ENCODE peak calls at places on chromosomes 13 and 19, in four cellular contexts. One of them, this sample, is unnamed.
A peak's percentile ranks its signal among the peaks of the same experiment; 100 is the strongest.

GRCh38 chr13:59157181-59157580 is 1006.5 kb downstream of the DIAPH3 start:
- DNase-seq in tibial nerve: no peak
- DNase-seq in tibial artery: no peak
- DNase-seq in CD8-positive, alpha-beta T cell: no peak
- DNase-seq in this sample: no peak

GRCh38 chr19:56822755-56823154 is 17.8 kb downstream of the PEG3 start:
- DNase-seq in tibial nerve: no peak
- DNase-seq in tibial artery: no peak
- DNase-seq in CD8-positive, alpha-beta T cell: no peak
- DNase-seq in this sample: no peak

GRCh38 chr19:56126983-56127780 is 6.1 kb upstream of the ZNF787 start:
- DNase-seq in tibial nerve: no peak
- DNase-seq in tibial artery: no peak
- DNase-seq in CD8-positive, alpha-beta T cell: no peak
- DNase-seq in this sample: no peak

GRCh38 chr19:23762884-23763711 is 4.4 kb upstream of the ZNF681 start:
- DNase-seq in tibial nerve: peak; percentile 27
- DNase-seq in tibial artery: peak; percentile 88
- DNase-seq in CD8-positive, alpha-beta T cell: peak; percentile 86
- DNase-seq in this sample: no peak

GRCh38 chr13:69565334-69565733 is 542.3 kb upstream of the ATXN8OS start:
- DNase-seq in tibial nerve: no peak
- DNase-seq in tibial artery: no peak
- DNase-seq in CD8-positive, alpha-beta T cell: no peak
- DNase-seq in this sample: no peak

GRCh38 chr13:72805663-72806341 is 23.9 kb downstream of the PIBF1 start:
- DNase-seq in tibial nerve: no peak
- DNase-seq in tibial artery: no peak
- DNase-seq in CD8-positive, alpha-beta T cell: no peak
- DNase-seq in this sample: no peak

GRCh38 chr19:15110418-15110815 is 3.2 kb downstream of the SYDE1 start:
- DNase-seq in tibial nerve: no peak
- DNase-seq in tibial artery: no peak
- DNase-seq in CD8-positive, alpha-beta T cell: no peak
- DNase-seq in this sample: no peak

GRCh38 chr13:99984134-99984462 is 2.5 kb downstream of the ZIC2 start:
- DNase-seq in tibial nerve: no peak
- DNase-seq in tibial artery: no peak
- DNase-seq in CD8-positive, alpha-beta T cell: no peak
- DNase-seq in this sample: no peak

GRCh38 chr19:483332-484072 is 12.8 kb upstream of the MADCAM1 start:
- DNase-seq in tibial nerve: no peak
- DNase-seq in tibial artery: no peak
- DNase-seq in CD8-positive, alpha-beta T cell: no peak
- DNase-seq in this sample: no peak

GRCh38 chr13:110593430-110594130 is 21.8 kb upstream of the NAXD start:
- DNase-seq in tibial nerve: no peak
- DNase-seq in tibial artery: no peak
- DNase-seq in CD8-positive, alpha-beta T cell: no peak
- DNase-seq in this sample: no peak

GRCh38 chr19:8451885-8452284 is 7.1 kb downstream of the HNRNPM start:
- DNase-seq in tibial nerve: no peak
- DNase-seq in tibial artery: no peak
- DNase-seq in CD8-positive, alpha-beta T cell: peak; percentile 19
- DNase-seq in this sample: no peak

GRCh38 chr13:80873589-80873988 is 532.7 kb upstream of the SPRY2 start:
- DNase-seq in tibial nerve: no peak
- DNase-seq in tibial artery: no peak
- DNase-seq in CD8-positive, alpha-beta T cell: peak; percentile 17
- DNase-seq in this sample: no peak

GRCh38 chr13:24668955-24669354 is 11.3 kb upstream of the ATP12A start:
- DNase-seq in tibial nerve: no peak
- DNase-seq in tibial artery: no peak
- DNase-seq in CD8-positive, alpha-beta T cell: no peak
- DNase-seq in this sample: no peak

GRCh38 chr13:85347251-85347650 is 452.0 kb downstream of the SLITRK6 start:
- DNase-seq in tibial nerve: no peak
- DNase-seq in tibial artery: no peak
- DNase-seq in CD8-positive, alpha-beta T cell: no peak
- DNase-seq in this sample: no peak

GRCh38 chr13:99265823-99266426 is 7.7 kb upstream of the GPR18 start:
- DNase-seq in tibial nerve: no peak
- DNase-seq in tibial artery: no peak
- DNase-seq in CD8-positive, alpha-beta T cell: no peak
- DNase-seq in this sample: no peak

GRCh38 chr19:16778796-16779411 is 50.3 kb upstream of the SIN3B start:
- DNase-seq in tibial nerve: no peak
- DNase-seq in tibial artery: no peak
- DNase-seq in CD8-positive, alpha-beta T cell: peak; percentile 38
- DNase-seq in this sample: peak; percentile 8

GRCh38 chr13:76812971-76813691 is 73.1 kb downstream of the KCTD12 start:
- DNase-seq in tibial nerve: peak; percentile 48
- DNase-seq in tibial artery: peak; percentile 72
- DNase-seq in CD8-positive, alpha-beta T cell: no peak
- DNase-seq in this sample: no peak

GRCh38 chr13:98810746-98811145 is 58.3 kb upstream of the SLC15A1 start:
- DNase-seq in tibial nerve: no peak
- DNase-seq in tibial artery: no peak
- DNase-seq in CD8-positive, alpha-beta T cell: no peak
- DNase-seq in this sample: no peak

GRCh38 chr19:29393915-29394460 is 131.8 kb upstream of the VSTM2B start:
- DNase-seq in tibial nerve: no peak
- DNase-seq in tibial artery: no peak
- DNase-seq in CD8-positive, alpha-beta T cell: no peak
- DNase-seq in this sample: no peak

GRCh38 chr19:46514589-46515289 is 19.1 kb upstream of the PNMA8B start:
- DNase-seq in tibial nerve: no peak
- DNase-seq in tibial artery: no peak
- DNase-seq in CD8-positive, alpha-beta T cell: no peak
- DNase-seq in this sample: no peak

GRCh38 chr13:46668302-46668720 is 115.3 kb downstream of the LRCH1 start:
- DNase-seq in tibial nerve: no peak
- DNase-seq in tibial artery: no peak
- DNase-seq in CD8-positive, alpha-beta T cell: no peak
- DNase-seq in this sample: peak; percentile 74

GRCh38 chr13:100461309-100462035 is 127.1 kb downstream of the GGACT start:
- DNase-seq in tibial nerve: no peak
- DNase-seq in tibial artery: no peak
- DNase-seq in CD8-positive, alpha-beta T cell: no peak
- DNase-seq in this sample: peak; percentile 10

GRCh38 chr19:43624933-43625332 is 5.5 kb upstream of the ZNF428 start:
- DNase-seq in tibial nerve: no peak
- DNase-seq in tibial artery: no peak
- DNase-seq in CD8-positive, alpha-beta T cell: peak; percentile 82
- DNase-seq in this sample: no peak

GRCh38 chr13:28171266-28171665 is 32.9 kb downstream of the PAN3 start:
- DNase-seq in tibial nerve: no peak
- DNase-seq in tibial artery: no peak
- DNase-seq in CD8-positive, alpha-beta T cell: no peak
- DNase-seq in this sample: no peak

GRCh38 chr19:42066075-42066754 is 3.8 kb downstream of the GRIK5 start:
- DNase-seq in tibial nerve: no peak
- DNase-seq in tibial artery: no peak
- DNase-seq in CD8-positive, alpha-beta T cell: no peak
- DNase-seq in this sample: no peak

GRCh38 chr13:31150315-31150985 is 11.3 kb downstream of the HSPH1 start:
- DNase-seq in tibial nerve: no peak
- DNase-seq in tibial artery: no peak
- DNase-seq in CD8-positive, alpha-beta T cell: no peak
- DNase-seq in this sample: no peak

GRCh38 chr19:18322318-18322758 is 538 bp downstream of the LSM4 start:
- DNase-seq in tibial nerve: no peak
- DNase-seq in tibial artery: no peak
- DNase-seq in CD8-positive, alpha-beta T cell: peak; percentile 52
- DNase-seq in this sample: no peak
- TF ChIP-seq CTCF in tibial nerve: no peak
- TF ChIP-seq CTCF in tibial artery: no peak
- TF ChIP-seq CTCF in CD8-positive, alpha-beta T cell: no peak
- TF ChIP-seq CTCF in this sample: peak; percentile 21

GRCh38 chr13:53338760-53339159 is 310.1 kb downstream of the OLFM4 start:
- DNase-seq in tibial nerve: no peak
- DNase-seq in tibial artery: no peak
- DNase-seq in CD8-positive, alpha-beta T cell: no peak
- DNase-seq in this sample: no peak
- TF ChIP-seq CTCF in tibial nerve: no peak
- TF ChIP-seq CTCF in tibial artery: no peak
- TF ChIP-seq CTCF in CD8-positive, alpha-beta T cell: no peak
- TF ChIP-seq CTCF in this sample: no peak

GRCh38 chr19:35513975-35514809 is 743 bp upstream of the DMKN start:
- DNase-seq in tibial nerve: no peak
- DNase-seq in tibial artery: no peak
- DNase-seq in CD8-positive, alpha-beta T cell: no peak
- DNase-seq in this sample: no peak
- TF ChIP-seq CTCF in tibial nerve: no peak
- TF ChIP-seq CTCF in tibial artery: no peak
- TF ChIP-seq CTCF in CD8-positive, alpha-beta T cell: no peak
- TF ChIP-seq CTCF in this sample: no peak

DNA sequence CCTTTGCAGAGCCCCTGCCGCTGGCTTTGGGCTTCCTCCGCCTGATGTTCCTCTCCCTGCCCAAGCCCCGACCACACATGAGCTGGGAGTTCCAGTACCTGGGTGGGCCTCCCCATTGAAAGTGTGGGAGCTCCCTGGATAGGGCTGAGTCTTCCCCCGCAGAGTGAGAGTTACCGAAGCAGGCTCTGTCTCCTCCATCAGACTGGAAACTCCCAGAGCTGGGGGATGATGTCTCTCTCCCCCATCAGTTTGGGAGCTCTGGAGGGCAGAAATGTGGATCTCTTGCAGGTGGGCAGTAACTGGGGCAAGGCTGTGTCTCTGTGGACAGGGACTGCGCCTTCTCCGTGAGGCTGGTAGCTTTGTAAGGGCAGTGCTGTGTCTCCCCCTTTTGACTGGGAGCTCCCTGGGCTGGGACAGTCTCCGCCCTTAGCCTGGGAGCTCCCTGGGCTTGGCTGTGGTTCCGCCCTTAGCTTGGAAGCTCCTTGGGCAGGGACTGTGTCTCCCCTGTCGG is 767 bp downstream of the DCAF15 start:
- DNase-seq in tibial nerve: no peak
- DNase-seq in tibial artery: no peak
- DNase-seq in CD8-positive, alpha-beta T cell: peak; percentile 16
- DNase-seq in this sample: peak; percentile 31
- TF ChIP-seq CTCF in tibial nerve: no peak
- TF ChIP-seq CTCF in tibial artery: no peak
- TF ChIP-seq CTCF in CD8-positive, alpha-beta T cell: no peak
- TF ChIP-seq CTCF in this sample: peak; percentile 45

DNA sequence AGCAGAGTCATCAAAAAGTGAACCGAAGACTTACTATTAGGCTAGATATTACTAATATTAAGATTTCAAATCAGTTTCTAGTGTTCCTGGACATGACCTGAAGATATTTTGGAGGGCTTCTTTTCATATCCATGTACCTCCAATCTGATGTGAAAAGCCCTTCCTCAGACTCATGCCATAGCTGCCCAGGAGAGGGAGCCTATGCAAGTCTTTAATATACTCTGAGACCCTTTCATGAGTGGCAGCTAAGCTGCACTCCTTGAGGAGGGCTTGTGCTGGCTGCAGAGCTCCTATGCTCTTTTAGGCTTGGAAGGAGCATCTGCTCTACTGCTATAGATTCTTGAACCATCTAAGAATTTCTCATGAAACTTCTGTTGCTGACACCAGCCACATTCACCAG is 715.3 kb downstream of the OLFM4 start:
- DNase-seq in tibial nerve: no peak
- DNase-seq in tibial artery: no peak
- DNase-seq in CD8-positive, alpha-beta T cell: no peak
- DNase-seq in this sample: no peak
- TF ChIP-seq CTCF in tibial nerve: no peak
- TF ChIP-seq CTCF in tibial artery: no peak
- TF ChIP-seq CTCF in CD8-positive, alpha-beta T cell: no peak
- TF ChIP-seq CTCF in this sample: no peak